ENCODE peak calls at places on chromosomes 2 and 18, in six cellular contexts. One of them, this sample, is unnamed.
A peak's percentile ranks its signal among the peaks of the same experiment; 100 is the strongest.

GRCh38 chr2:120472031-120472430 is 126.1 kb downstream of the INHBB start:
- DNase-seq in body of pancreas: no peak
- DNase-seq in testis: no peak
- DNase-seq in stimulated activated naive CD8-positive, alpha-beta T cell treated with anti-CD3 and anti-CD28 coated beads, Interleukin-15, amount 100 ng/mL, for 72 hours: no peak
- DNase-seq in dorsolateral prefrontal cortex: no peak
- DNase-seq in left lung: no peak
- DNase-seq in this sample: no peak

GRCh38 chr2:75100011-75100680 is 99.2 kb downstream of the TACR1 start:
- DNase-seq in body of pancreas: no peak
- DNase-seq in left lung: no peak
- DNase-seq in stimulated activated naive CD8-positive, alpha-beta T cell treated with anti-CD3 and anti-CD28 coated beads, Interleukin-15, amount 100 ng/mL, for 72 hours: no peak
- DNase-seq in testis: no peak
- DNase-seq in dorsolateral prefrontal cortex: no peak
- DNase-seq in this sample: no peak

GRCh38 chr2:84481702-84482101 is 22.6 kb upstream of the SUCLG1 start:
- DNase-seq in testis: no peak
- DNase-seq in dorsolateral prefrontal cortex: no peak
- DNase-seq in body of pancreas: no peak
- DNase-seq in stimulated activated naive CD8-positive, alpha-beta T cell treated with anti-CD3 and anti-CD28 coated beads, Interleukin-15, amount 100 ng/mL, for 72 hours: peak; percentile 29
- DNase-seq in left lung: no peak
- DNase-seq in this sample: no peak

GRCh38 chr2:171318463-171318934 is 115.3 kb downstream of the METTL8 start:
- DNase-seq in dorsolateral prefrontal cortex: peak; percentile 89
- DNase-seq in testis: peak; percentile 70
- DNase-seq in stimulated activated naive CD8-positive, alpha-beta T cell treated with anti-CD3 and anti-CD28 coated beads, Interleukin-15, amount 100 ng/mL, for 72 hours: no peak
- DNase-seq in body of pancreas: no peak
- DNase-seq in left lung: no peak
- DNase-seq in this sample: no peak

GRCh38 chr18:6763524-6763923 is 34.0 kb downstream of the ARHGAP28 start:
- DNase-seq in body of pancreas: no peak
- DNase-seq in left lung: no peak
- DNase-seq in dorsolateral prefrontal cortex: no peak
- DNase-seq in stimulated activated naive CD8-positive, alpha-beta T cell treated with anti-CD3 and anti-CD28 coated beads, Interleukin-15, amount 100 ng/mL, for 72 hours: no peak
- DNase-seq in testis: peak; percentile 62
- DNase-seq in this sample: no peak

GRCh38 chr2:160205511-160205910 is 5.4 kb upstream of the ITGB6 start:
- DNase-seq in dorsolateral prefrontal cortex: no peak
- DNase-seq in body of pancreas: no peak
- DNase-seq in stimulated activated naive CD8-positive, alpha-beta T cell treated with anti-CD3 and anti-CD28 coated beads, Interleukin-15, amount 100 ng/mL, for 72 hours: no peak
- DNase-seq in left lung: peak; percentile 78
- DNase-seq in testis: no peak
- DNase-seq in this sample: no peak

GRCh38 chr2:219362524-219363164 is 25.1 kb downstream of the DNPEP start:
- DNase-seq in left lung: peak; percentile 64
- DNase-seq in testis: peak; percentile 21
- DNase-seq in body of pancreas: no peak
- DNase-seq in stimulated activated naive CD8-positive, alpha-beta T cell treated with anti-CD3 and anti-CD28 coated beads, Interleukin-15, amount 100 ng/mL, for 72 hours: peak; percentile 25
- DNase-seq in dorsolateral prefrontal cortex: peak; percentile 72
- DNase-seq in this sample: no peak

GRCh38 chr2:29349316-29350030 is 234.3 kb downstream of the CLIP4 start:
- DNase-seq in stimulated activated naive CD8-positive, alpha-beta T cell treated with anti-CD3 and anti-CD28 coated beads, Interleukin-15, amount 100 ng/mL, for 72 hours: no peak
- DNase-seq in testis: no peak
- DNase-seq in dorsolateral prefrontal cortex: no peak
- DNase-seq in body of pancreas: no peak
- DNase-seq in left lung: no peak
- DNase-seq in this sample: no peak

GRCh38 chr2:120684225-120684624 is 51.4 kb upstream of the GLI2 start:
- DNase-seq in stimulated activated naive CD8-positive, alpha-beta T cell treated with anti-CD3 and anti-CD28 coated beads, Interleukin-15, amount 100 ng/mL, for 72 hours: no peak
- DNase-seq in testis: no peak
- DNase-seq in dorsolateral prefrontal cortex: no peak
- DNase-seq in left lung: no peak
- DNase-seq in body of pancreas: no peak
- DNase-seq in this sample: no peak

GRCh38 chr2:206092297-206092696 is 6.3 kb upstream of the INO80D start:
- DNase-seq in stimulated activated naive CD8-positive, alpha-beta T cell treated with anti-CD3 and anti-CD28 coated beads, Interleukin-15, amount 100 ng/mL, for 72 hours: no peak
- DNase-seq in left lung: no peak
- DNase-seq in body of pancreas: no peak
- DNase-seq in dorsolateral prefrontal cortex: no peak
- DNase-seq in testis: no peak
- DNase-seq in this sample: no peak

GRCh38 chr2:3523551-3524041 is 4.3 kb upstream of the ADI1 start:
- DNase-seq in dorsolateral prefrontal cortex: no peak
- DNase-seq in body of pancreas: no peak
- DNase-seq in testis: peak; percentile 11
- DNase-seq in left lung: no peak
- DNase-seq in stimulated activated naive CD8-positive, alpha-beta T cell treated with anti-CD3 and anti-CD28 coated beads, Interleukin-15, amount 100 ng/mL, for 72 hours: no peak
- DNase-seq in this sample: peak; percentile 88

GRCh38 chr2:206127656-206128055 is 31.6 kb downstream of the NDUFS1 start:
- DNase-seq in stimulated activated naive CD8-positive, alpha-beta T cell treated with anti-CD3 and anti-CD28 coated beads, Interleukin-15, amount 100 ng/mL, for 72 hours: no peak
- DNase-seq in dorsolateral prefrontal cortex: no peak
- DNase-seq in body of pancreas: no peak
- DNase-seq in testis: no peak
- DNase-seq in left lung: no peak
- DNase-seq in this sample: no peak

GRCh38 chr2:86000131-86000937 is 105.4 kb downstream of the POLR1A start:
- DNase-seq in left lung: no peak
- DNase-seq in stimulated activated naive CD8-positive, alpha-beta T cell treated with anti-CD3 and anti-CD28 coated beads, Interleukin-15, amount 100 ng/mL, for 72 hours: no peak
- DNase-seq in body of pancreas: no peak
- DNase-seq in dorsolateral prefrontal cortex: no peak
- DNase-seq in testis: no peak
- DNase-seq in this sample: no peak

GRCh38 chr18:40056085-40056484 is 1898.9 kb upstream of the PIK3C3 start:
- DNase-seq in left lung: no peak
- DNase-seq in stimulated activated naive CD8-positive, alpha-beta T cell treated with anti-CD3 and anti-CD28 coated beads, Interleukin-15, amount 100 ng/mL, for 72 hours: no peak
- DNase-seq in body of pancreas: no peak
- DNase-seq in testis: no peak
- DNase-seq in dorsolateral prefrontal cortex: no peak
- DNase-seq in this sample: no peak

GRCh38 chr18:40382191-40382590 is 1572.8 kb upstream of the PIK3C3 start:
- DNase-seq in stimulated activated naive CD8-positive, alpha-beta T cell treated with anti-CD3 and anti-CD28 coated beads, Interleukin-15, amount 100 ng/mL, for 72 hours: no peak
- DNase-seq in dorsolateral prefrontal cortex: no peak
- DNase-seq in body of pancreas: no peak
- DNase-seq in left lung: no peak
- DNase-seq in testis: no peak
- DNase-seq in this sample: no peak

GRCh38 chr18:50602466-50602865 is 42.6 kb downstream of the MAPK4 start:
- DNase-seq in testis: no peak
- DNase-seq in stimulated activated naive CD8-positive, alpha-beta T cell treated with anti-CD3 and anti-CD28 coated beads, Interleukin-15, amount 100 ng/mL, for 72 hours: no peak
- DNase-seq in dorsolateral prefrontal cortex: no peak
- DNase-seq in left lung: no peak
- DNase-seq in body of pancreas: no peak
- DNase-seq in this sample: no peak

GRCh38 chr18:12944724-12945123 is 3.1 kb upstream of the SEH1L start:
- DNase-seq in dorsolateral prefrontal cortex: no peak
- DNase-seq in stimulated activated naive CD8-positive, alpha-beta T cell treated with anti-CD3 and anti-CD28 coated beads, Interleukin-15, amount 100 ng/mL, for 72 hours: no peak
- DNase-seq in body of pancreas: peak; percentile 91
- DNase-seq in testis: peak; percentile 60
- DNase-seq in left lung: peak; percentile 41
- DNase-seq in this sample: peak; percentile 47

GRCh38 chr2:162245051-162245450 is 1.8 kb upstream of the FAP start:
- DNase-seq in left lung: no peak
- DNase-seq in dorsolateral prefrontal cortex: no peak
- DNase-seq in stimulated activated naive CD8-positive, alpha-beta T cell treated with anti-CD3 and anti-CD28 coated beads, Interleukin-15, amount 100 ng/mL, for 72 hours: no peak
- DNase-seq in testis: no peak
- DNase-seq in body of pancreas: no peak
- DNase-seq in this sample: no peak

GRCh38 chr2:40403233-40403841 is 48.6 kb downstream of the SLC8A1 start:
- DNase-seq in body of pancreas: no peak
- DNase-seq in left lung: no peak
- DNase-seq in dorsolateral prefrontal cortex: no peak
- DNase-seq in testis: no peak
- DNase-seq in stimulated activated naive CD8-positive, alpha-beta T cell treated with anti-CD3 and anti-CD28 coated beads, Interleukin-15, amount 100 ng/mL, for 72 hours: no peak
- DNase-seq in this sample: no peak

GRCh38 chr2:222492683-222493082 is 68.3 kb downstream of the SGPP2 start:
- DNase-seq in testis: no peak
- DNase-seq in dorsolateral prefrontal cortex: no peak
- DNase-seq in stimulated activated naive CD8-positive, alpha-beta T cell treated with anti-CD3 and anti-CD28 coated beads, Interleukin-15, amount 100 ng/mL, for 72 hours: no peak
- DNase-seq in left lung: no peak
- DNase-seq in body of pancreas: no peak
- DNase-seq in this sample: no peak

GRCh38 chr2:48213646-48214045 is 307.3 kb upstream of the FBXO11 start:
- DNase-seq in stimulated activated naive CD8-positive, alpha-beta T cell treated with anti-CD3 and anti-CD28 coated beads, Interleukin-15, amount 100 ng/mL, for 72 hours: no peak
- DNase-seq in testis: no peak
- DNase-seq in left lung: no peak
- DNase-seq in body of pancreas: no peak
- DNase-seq in dorsolateral prefrontal cortex: no peak
- DNase-seq in this sample: no peak

GRCh38 chr18:31586616-31587015 is 5.1 kb upstream of the TTR start:
- DNase-seq in stimulated activated naive CD8-positive, alpha-beta T cell treated with anti-CD3 and anti-CD28 coated beads, Interleukin-15, amount 100 ng/mL, for 72 hours: no peak
- DNase-seq in left lung: no peak
- DNase-seq in dorsolateral prefrontal cortex: no peak
- DNase-seq in body of pancreas: no peak
- DNase-seq in testis: no peak
- DNase-seq in this sample: no peak

GRCh38 chr2:108554530-108554929 is 20.3 kb downstream of the LIMS1 start:
- DNase-seq in stimulated activated naive CD8-positive, alpha-beta T cell treated with anti-CD3 and anti-CD28 coated beads, Interleukin-15, amount 100 ng/mL, for 72 hours: no peak
- DNase-seq in left lung: no peak
- DNase-seq in testis: no peak
- DNase-seq in body of pancreas: peak; percentile 33
- DNase-seq in dorsolateral prefrontal cortex: no peak
- DNase-seq in this sample: no peak

GRCh38 chr2:207530160-207531023 is 630 bp downstream of the CREB1 start:
- DNase-seq in stimulated activated naive CD8-positive, alpha-beta T cell treated with anti-CD3 and anti-CD28 coated beads, Interleukin-15, amount 100 ng/mL, for 72 hours: peak; percentile 71
- DNase-seq in body of pancreas: peak; percentile 57
- DNase-seq in dorsolateral prefrontal cortex: no peak
- DNase-seq in left lung: peak; percentile 63
- DNase-seq in testis: peak; percentile 60
- DNase-seq in this sample: no peak

GRCh38 chr2:73640537-73640936 is 1.7 kb downstream of the NAT8 start:
- DNase-seq in stimulated activated naive CD8-positive, alpha-beta T cell treated with anti-CD3 and anti-CD28 coated beads, Interleukin-15, amount 100 ng/mL, for 72 hours: no peak
- DNase-seq in dorsolateral prefrontal cortex: no peak
- DNase-seq in left lung: no peak
- DNase-seq in body of pancreas: no peak
- DNase-seq in testis: no peak
- DNase-seq in this sample: peak; percentile 42

GRCh38 chr18:30618567-30618966 is 424.0 kb downstream of the DSC3 start:
- DNase-seq in left lung: no peak
- DNase-seq in dorsolateral prefrontal cortex: no peak
- DNase-seq in body of pancreas: no peak
- DNase-seq in stimulated activated naive CD8-positive, alpha-beta T cell treated with anti-CD3 and anti-CD28 coated beads, Interleukin-15, amount 100 ng/mL, for 72 hours: no peak
- DNase-seq in testis: peak; percentile 23
- DNase-seq in this sample: no peak

GRCh38 chr2:239830066-239830717 is 194.9 kb downstream of the NDUFA10 start:
- DNase-seq in testis: peak; percentile 6
- DNase-seq in left lung: no peak
- DNase-seq in stimulated activated naive CD8-positive, alpha-beta T cell treated with anti-CD3 and anti-CD28 coated beads, Interleukin-15, amount 100 ng/mL, for 72 hours: no peak
- DNase-seq in dorsolateral prefrontal cortex: peak; percentile 7
- DNase-seq in body of pancreas: no peak
- DNase-seq in this sample: no peak

This sample was measured in LNCaP clone FGC.